ENCODE peak calls at places on chromosomes 7 and 10, in ten cellular contexts. S, O, T, V, L, Q, J, W, U and R are unnamed samples.

GRCh38 chr7:80833289-80834104 is 85.4 kb downstream of the SEMA3C start:
- DNase-seq in S (no peak), O (no peak), T (peak; percentile 75), V (peak; percentile 57), L (no peak), Q (peak; percentile 54), J (no peak), W (no peak), U (no peak), R (peak; percentile 84)

GRCh38 chr7:128799451-128799850 is 7.7 kb downstream of the CCDC136 start:
- DNase-seq in S (no peak), O (no peak), T (no peak), V (no peak), L (no peak), Q (no peak), J (no peak), W (no peak), U (no peak), R (no peak)

GRCh38 chr7:13777242-13777641 is 212.2 kb downstream of the ETV1 start:
- DNase-seq in S (no peak), O (no peak), T (no peak), V (no peak), L (no peak), Q (no peak), J (no peak), W (no peak), U (no peak), R (no peak)

GRCh38 chr7:117296066-117296465 is 26.8 kb downstream of the WNT2 start:
- DNase-seq in S (no peak), O (no peak), T (no peak), V (no peak), L (no peak), Q (no peak), J (no peak), W (no peak), U (no peak), R (no peak)

GRCh38 chr7:112211348-112211907 is 4.9 kb downstream of the ZNF277 start:
- DNase-seq in S (no peak), O (no peak), T (peak; percentile 63), V (peak; percentile 70), L (no peak), Q (peak; percentile 74), J (no peak), W (no peak), U (no peak), R (no peak)

GRCh38 chr10:15719899-15720634 is at the start of gene ITGA8:
- DNase-seq in S (peak; percentile 49), O (peak; percentile 63), T (no peak), V (peak; percentile 44), L (peak; percentile 45), Q (no peak), J (peak; percentile 80), W (no peak), U (peak; percentile 72), R (peak; percentile 48)

GRCh38 chr7:30800785-30801252 is 29.6 kb downstream of the MINDY4 start:
- DNase-seq in S (peak; percentile 61), O (peak; percentile 86), T (peak; percentile 81), V (peak; percentile 93), L (peak; percentile 78), Q (peak; percentile 90), J (no peak), W (peak; percentile 60), U (no peak), R (peak; percentile 80)

GRCh38 chr10:29951441-29951931 is 107.9 kb downstream of the JCAD start:
- DNase-seq in S (no peak), O (peak; percentile 70), T (peak; percentile 74), V (peak; percentile 15), L (no peak), Q (peak; percentile 90), J (no peak), W (peak; percentile 77), U (no peak), R (peak; percentile 64)

GRCh38 chr7:64046041-64046389 is 781 bp downstream of the ZNF727 start:
- DNase-seq in S (no peak), O (no peak), T (no peak), V (no peak), L (peak; percentile 22), Q (no peak), J (no peak), W (no peak), U (no peak), R (no peak)

DNA sequence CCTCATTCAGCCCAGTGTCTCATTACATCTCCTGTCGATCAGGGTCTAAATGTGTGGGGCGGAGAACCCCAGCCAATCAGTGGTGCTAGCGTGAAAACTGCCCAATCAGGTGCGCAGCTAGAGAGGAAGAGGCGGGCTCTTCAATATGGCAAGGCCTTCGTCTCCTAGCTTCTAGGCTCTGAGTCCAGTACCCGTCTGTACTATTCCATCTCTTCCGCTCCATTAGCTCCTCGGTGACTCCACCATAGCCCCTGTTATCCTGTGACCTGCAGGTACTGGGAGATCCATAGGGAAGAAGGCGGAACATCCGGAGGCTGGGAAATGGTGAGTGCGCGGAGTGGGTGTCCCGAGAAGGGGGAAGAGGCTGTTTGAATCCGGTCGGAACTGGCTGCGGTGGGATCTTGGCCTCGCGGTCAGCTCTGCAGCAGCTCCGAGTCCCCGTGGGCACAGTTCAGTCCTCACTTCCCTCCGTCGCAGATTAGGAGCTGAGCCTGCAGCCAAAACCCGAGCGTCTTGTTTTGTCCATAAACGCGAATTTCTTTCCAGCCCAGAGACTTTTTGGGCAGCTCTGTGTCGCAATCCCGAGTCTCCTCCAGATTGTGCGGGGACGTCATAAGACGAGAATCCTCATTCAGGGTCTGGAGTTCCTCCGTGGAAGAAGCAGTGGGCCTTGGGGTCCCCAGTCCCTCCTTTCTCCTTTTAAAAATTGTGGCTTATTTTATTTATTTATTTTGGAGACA is at the start of gene ZNF727:
- DNase-seq in S (no peak), O (peak; percentile 88), T (no peak), V (no peak), L (peak; percentile 94), Q (no peak), J (peak; percentile 74), W (peak; percentile 81), U (peak; percentile 72), R (no peak)
- H3K4me3 ChIP-seq in S (no peak within 1 kb of the TSS), O (no peak within 1 kb of the TSS), T (no peak within 1 kb of the TSS), V (no peak within 1 kb of the TSS), L (peak within 1 kb of the TSS; percentile 65), Q (no peak within 1 kb of the TSS), J (peak within 1 kb of the TSS; percentile 36), W (peak within 1 kb of the TSS; percentile 67), U (peak within 1 kb of the TSS; percentile 16), R (no peak within 1 kb of the TSS)

DNA sequence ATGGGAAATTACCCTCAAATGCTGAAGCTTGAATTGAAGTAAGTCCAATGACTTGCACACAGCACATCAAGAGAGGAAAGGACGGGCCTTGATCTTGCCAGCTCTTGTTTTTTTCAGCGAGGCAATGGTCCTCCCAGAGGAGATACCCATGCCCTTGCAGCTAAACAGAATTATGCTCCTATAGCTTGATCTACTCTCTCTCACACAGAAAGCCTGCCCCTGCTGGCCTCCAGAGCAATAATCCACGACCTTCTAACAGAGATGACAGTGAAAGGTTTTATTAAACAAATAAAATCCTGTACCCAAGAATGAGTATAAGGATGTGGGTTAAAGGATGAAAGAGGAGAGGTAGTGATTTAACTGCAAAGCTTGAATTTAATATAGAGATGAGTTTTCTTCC is 268.0 kb downstream of the ADRA2A start:
- DNase-seq in S (peak; percentile 11), O (no peak), T (no peak), V (no peak), L (no peak), Q (no peak), J (no peak), W (no peak), U (no peak), R (no peak)
- TF ChIP-seq CTCF in S (peak; percentile 63), O (no peak), T (no peak), V (peak; percentile 6), L (no peak), Q (no peak), J (no peak), W (no peak), U (no peak), R (no peak)

GRCh38 chr7:105677803-105678583 is 96.7 kb upstream of the EFCAB10 start:
- DNase-seq in S (no peak), O (peak; percentile 67), T (no peak), V (no peak), L (no peak), Q (no peak), J (peak; percentile 86), W (peak; percentile 29), U (no peak), R (no peak)

GRCh38 chr7:105675873-105676484 is 94.7 kb upstream of the EFCAB10 start:
- DNase-seq in S (peak; percentile 59), O (peak; percentile 82), T (no peak), V (no peak), L (peak; percentile 34), Q (no peak), J (peak; percentile 85), W (no peak), U (peak; percentile 82), R (no peak)

GRCh38 chr7:105674200-105675030 is 93.1 kb upstream of the EFCAB10 start:
- DNase-seq in S (no peak), O (peak; percentile 82), T (no peak), V (no peak), L (no peak), Q (no peak), J (no peak), W (no peak), U (no peak), R (no peak)

GRCh38 chr7:105678811-105679495 is 97.7 kb upstream of the EFCAB10 start:
- DNase-seq in S (no peak), O (peak; percentile 81), T (peak; percentile 50), V (no peak), L (peak; percentile 77), Q (peak; percentile 65), J (peak; percentile 91), W (peak; percentile 44), U (peak; percentile 90), R (no peak)

DNA sequence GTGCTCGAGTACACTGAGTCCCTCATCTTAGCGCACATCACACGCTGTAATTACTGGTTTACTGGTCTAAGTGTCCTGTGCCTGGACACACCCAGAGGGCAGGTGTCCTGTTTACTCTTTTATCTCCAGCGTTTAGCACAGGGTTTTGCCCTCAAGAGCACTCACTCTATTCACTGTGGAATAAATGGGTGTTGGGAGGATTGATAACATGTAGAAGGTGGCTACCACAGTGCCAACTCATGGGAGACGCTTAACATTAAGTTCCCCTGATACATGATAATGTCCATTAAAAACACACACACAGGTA is 96.1 kb upstream of the EFCAB10 start:
- DNase-seq in S (no peak), O (no peak), T (no peak), V (no peak), L (no peak), Q (no peak), J (no peak), W (no peak), U (no peak), R (no peak)
- H3K4me3 ChIP-seq in S (no peak overlapping the region), O (no peak overlapping the region), T (no peak overlapping the region), V (no peak overlapping the region), L (no peak overlapping the region), Q (no peak overlapping the region), J (no peak overlapping the region), W (no peak overlapping the region), U (no peak overlapping the region), R (no peak overlapping the region)

GRCh38 chr10:69883680-69884375 is 82.1 kb downstream of the COL13A1 start:
- DNase-seq in S (no peak), O (no peak), T (no peak), V (peak; percentile 22), L (no peak), Q (no peak), J (no peak), W (no peak), U (no peak), R (no peak)

GRCh38 chr10:69888882-69889584 is 87.3 kb downstream of the COL13A1 start:
- DNase-seq in S (no peak), O (no peak), T (no peak), V (no peak), L (no peak), Q (no peak), J (peak; percentile 65), W (no peak), U (no peak), R (no peak)

GRCh38 chr10:69884686-69885085 is 83.0 kb downstream of the COL13A1 start:
- DNase-seq in S (no peak), O (no peak), T (no peak), V (no peak), L (no peak), Q (peak; percentile 59), J (no peak), W (no peak), U (no peak), R (no peak)

GRCh38 chr10:69883256-69883655 is 81.5 kb downstream of the COL13A1 start:
- DNase-seq in S (no peak), O (no peak), T (no peak), V (no peak), L (no peak), Q (no peak), J (no peak), W (no peak), U (no peak), R (no peak)

DNA sequence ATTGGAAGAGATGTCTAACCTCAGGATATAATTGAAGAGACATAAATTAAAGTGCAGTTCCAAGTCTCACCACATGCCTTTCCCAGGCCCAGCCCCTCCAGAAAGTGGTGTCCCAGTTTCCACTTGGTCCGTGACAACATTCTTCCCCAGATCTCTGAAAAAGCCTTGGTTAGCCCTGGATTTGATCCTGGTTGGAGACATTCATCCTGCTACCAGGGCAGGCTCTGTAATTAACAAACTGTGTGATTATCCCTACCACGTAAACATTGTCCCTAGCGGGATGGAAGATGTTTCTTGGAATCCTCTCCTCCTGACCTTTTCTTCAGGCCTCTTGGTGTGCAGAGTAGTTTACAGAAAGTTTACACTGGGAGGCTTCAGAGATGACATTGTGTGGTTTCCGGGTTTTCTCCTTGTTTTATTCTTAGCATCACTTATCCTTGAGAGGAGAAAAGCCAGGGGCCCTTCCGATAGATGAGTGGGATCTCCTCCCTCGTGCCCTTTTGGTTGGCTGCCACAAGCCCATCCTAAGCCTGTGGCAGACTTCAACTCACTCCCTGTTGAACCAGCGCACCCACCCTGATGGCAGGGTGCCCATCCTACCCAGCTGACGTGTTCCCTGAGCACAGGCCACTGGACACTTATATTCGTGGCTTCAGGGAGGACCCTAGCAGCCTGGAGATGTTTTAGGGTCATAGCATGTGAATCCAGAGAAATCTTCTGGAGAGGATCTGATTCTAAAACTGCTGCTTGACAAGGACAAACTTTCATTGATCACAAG is 83.9 kb downstream of the COL13A1 start:
- DNase-seq in S (no peak), O (no peak), T (peak; percentile 15), V (peak; percentile 26), L (no peak), Q (peak; percentile 12), J (no peak), W (no peak), U (no peak), R (no peak)
- TF ChIP-seq CTCF in S (peak; percentile 39), O (no peak), T (peak; percentile 32), V (peak; percentile 24), L (no peak), Q (peak; percentile 44), J (no peak), W (no peak), U (no peak), R (peak; percentile 47)